ENCODE peak calls at places on chromosomes 2 and 18, in four cellular contexts. G, W, D and E are unnamed samples.

GRCh38 chr2:221529943-221530652 is 42.0 kb downstream of the EPHA4 start:
- DNase-seq in G (no peak), W (peak; percentile 42), D (peak; percentile 85), E (no peak)

GRCh38 chr2:223122706-223123265 is 70.8 kb downstream of the KCNE4 start:
- DNase-seq in G (no peak), W (no peak), D (peak; percentile 25), E (no peak)

GRCh38 chr2:120612471-120612870 is 123.2 kb upstream of the GLI2 start:
- DNase-seq in G (no peak), W (no peak), D (no peak), E (no peak)

GRCh38 chr2:26619096-26619495 is 22.1 kb downstream of the CIB4 start:
- DNase-seq in G (no peak), W (no peak), D (no peak), E (no peak)

GRCh38 chr2:60819155-60819862 is 62.1 kb upstream of the REL start:
- DNase-seq in G (no peak), W (no peak), D (no peak), E (no peak)

GRCh38 chr18:51153659-51154371 is 43.7 kb downstream of the MEX3C start:
- DNase-seq in G (no peak), W (no peak), D (no peak), E (no peak)

GRCh38 chr2:37664190-37664751 is 7.2 kb downstream of the CDC42EP3 start:
- DNase-seq in G (no peak), W (no peak), D (no peak), E (peak; percentile 29)

GRCh38 chr2:23606968-23607367 is 222.0 kb downstream of the KLHL29 start:
- DNase-seq in G (no peak), W (no peak), D (no peak), E (no peak)

GRCh38 chr2:233856184-233856583 is 1.8 kb upstream of the HJURP start:
- DNase-seq in G (no peak), W (no peak), D (no peak), E (no peak)

GRCh38 chr2:54771166-54771565 is 47.7 kb downstream of the EML6 start:
- DNase-seq in G (no peak), W (peak; percentile 15), D (peak; percentile 60), E (no peak)

GRCh38 chr2:171210864-171211431 is 50.3 kb upstream of the TLK1 start:
- DNase-seq in G (peak; percentile 20), W (no peak), D (no peak), E (no peak)

GRCh38 chr2:42567389-42567788 is 1.0 kb upstream of the MTA3 start:
- DNase-seq in G (no peak), W (peak; percentile 56), D (no peak), E (no peak)

GRCh38 chr18:46556590-46557206 is 100.3 kb downstream of the LOXHD1 start:
- DNase-seq in G (no peak), W (no peak), D (no peak), E (no peak)

GRCh38 chr18:44682871-44683221 is 2.2 kb downstream of the SETBP1 start:
- DNase-seq in G (no peak), W (peak; percentile 51), D (no peak), E (no peak)

GRCh38 chr2:95323347-95324155 is 26.4 kb downstream of the KCNIP3 start:
- DNase-seq in G (peak; percentile 68), W (peak; percentile 40), D (peak; percentile 41), E (no peak)

GRCh38 chr2:119476301-119477117 is 44.9 kb downstream of the TMEM37 start:
- DNase-seq in G (peak; percentile 83), W (peak; percentile 68), D (peak; percentile 75), E (no peak)

GRCh38 chr2:179983250-179983932 is 23.7 kb downstream of the CWC22 start:
- DNase-seq in G (no peak), W (no peak), D (no peak), E (no peak)

GRCh38 chr2:74646201-74646600 is 1.9 kb downstream of the M1AP start:
- DNase-seq in G (no peak), W (no peak), D (no peak), E (no peak)

GRCh38 chr2:38421274-38422056 is 44.4 kb upstream of the ATL2 start:
- DNase-seq in G (no peak), W (no peak), D (no peak), E (no peak)

GRCh38 chr2:9984217-9984739 is 32.8 kb downstream of the GRHL1 start:
- DNase-seq in G (peak; percentile 59), W (peak; percentile 84), D (peak; percentile 77), E (no peak)